ENCODE peak calls at places on chromosomes 3 and 15, in nine cellular contexts. B, T, U, D, I, P, A, H and R are unnamed samples. For H3K4me1, the result is how much of the 10 kb centered on the place peaks cover.

GRCh38 chr15:72614810-72615532 is 39.5 kb upstream of the GOLGA6B start:
- DNase-seq in B (no peak), T (no peak), U (no peak), D (no peak), I (no peak), P (no peak), A (no peak), H (no peak), R (no peak)

GRCh38 chr3:5360453-5360852 is 172.9 kb downstream of the EDEM1 start:
- DNase-seq in B (no peak), T (no peak), U (no peak), D (no peak), I (no peak), P (no peak), A (no peak), H (no peak), R (no peak)

GRCh38 chr3:73108750-73109149 is 47.3 kb downstream of the EBLN2 start:
- DNase-seq in B (no peak), T (no peak), U (no peak), D (no peak), I (no peak), P (no peak), A (no peak), H (no peak), R (no peak)

GRCh38 chr3:195551381-195551978 is 8.4 kb upstream of the PPP1R2 start:
- DNase-seq in B (no peak), T (peak), U (no peak), D (no peak), I (no peak), P (no peak), A (no peak), H (no peak), R (no peak)

GRCh38 chr15:52306270-52306669 is 10.7 kb upstream of the MYO5C start:
- DNase-seq in B (no peak), T (no peak), U (peak), D (no peak), I (no peak), P (no peak), A (peak), H (no peak), R (no peak)

GRCh38 chr3:16069149-16069922 is 105.1 kb upstream of the GALNT15 start:
- DNase-seq in B (peak), T (no peak), U (peak), D (no peak), I (no peak), P (no peak), A (peak), H (no peak), R (no peak)

GRCh38 chr3:48013288-48013980 is 2.8 kb downstream of the MAP4 start:
- DNase-seq in B (peak), T (no peak), U (peak), D (peak), I (no peak), P (peak), A (peak), H (no peak), R (peak)

GRCh38 chr3:173825731-173826130 is 428.2 kb downstream of the NLGN1 start:
- DNase-seq in B (no peak), T (no peak), U (no peak), D (no peak), I (no peak), P (no peak), A (peak), H (no peak), R (no peak)

GRCh38 chr3:183085634-183086390 is 13.5 kb downstream of the MCCC1 start:
- DNase-seq in B (peak), T (no peak), U (no peak), D (no peak), I (no peak), P (no peak), A (peak), H (no peak), R (peak)

GRCh38 chr3:127038476-127038875 is 55.6 kb downstream of the PLXNA1 start:
- DNase-seq in B (no peak), T (no peak), U (no peak), D (no peak), I (no peak), P (no peak), A (no peak), H (peak), R (no peak)

GRCh38 chr3:133763797-133764734 is 17.9 kb downstream of the TF start:
- DNase-seq in B (peak), T (no peak), U (peak), D (no peak), I (no peak), P (no peak), A (no peak), H (no peak), R (peak)

GRCh38 chr3:61381745-61382392 is 130.6 kb upstream of the FHIT start:
- DNase-seq in B (peak), T (no peak), U (peak), D (peak), I (peak), P (no peak), A (peak), H (no peak), R (peak)

GRCh38 chr15:79743032-79743431 is 153.8 kb downstream of the MTHFS start:
- DNase-seq in B (no peak), T (no peak), U (no peak), D (no peak), I (no peak), P (no peak), A (no peak), H (no peak), R (no peak)

GRCh38 chr15:33125883-33126535 is 68.5 kb downstream of the FMN1 start:
- DNase-seq in B (no peak), T (no peak), U (no peak), D (no peak), I (peak), P (no peak), A (no peak), H (no peak), R (peak)

DNA sequence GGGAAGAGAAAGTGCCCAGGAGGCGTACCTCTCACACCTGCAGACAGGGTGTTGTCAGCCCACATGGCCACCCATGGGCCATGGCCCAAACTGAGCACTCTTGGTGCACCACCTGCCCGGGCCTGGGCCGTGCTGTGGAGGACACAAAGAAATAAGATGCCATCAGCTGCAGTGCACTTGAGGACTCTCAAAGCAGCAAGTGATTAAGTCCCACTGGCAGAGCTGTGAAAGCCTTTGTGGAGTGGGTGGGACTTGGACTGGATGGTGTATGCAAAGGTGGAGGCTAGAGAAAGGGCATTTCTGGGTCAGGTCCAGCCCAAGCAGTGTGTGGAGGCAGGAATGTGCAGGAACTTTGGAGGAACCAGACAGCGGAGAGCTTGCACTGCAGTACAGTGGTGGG is 122.3 kb downstream of the MEGF11 start:
- DNase-seq in B (no peak), T (no peak), U (no peak), D (no peak), I (no peak), P (peak), A (no peak), H (no peak), R (no peak)
- H3K4me1 ChIP-seq in B (under half), T (under half), U (under half), D (under half), I (under half), P (under half), A (under half), H (under half), R (under half)

GRCh38 chr15:92059036-92059970 is 205.8 kb downstream of the SLCO3A1 start:
- DNase-seq in B (no peak), T (peak), U (no peak), D (no peak), I (no peak), P (no peak), A (no peak), H (no peak), R (no peak)
- H3K4me3 ChIP-seq in B (no peak), T (no peak), U (no peak), D (no peak), I (no peak), P (no peak), A (no peak), H (no peak), R (no peak)

DNA sequence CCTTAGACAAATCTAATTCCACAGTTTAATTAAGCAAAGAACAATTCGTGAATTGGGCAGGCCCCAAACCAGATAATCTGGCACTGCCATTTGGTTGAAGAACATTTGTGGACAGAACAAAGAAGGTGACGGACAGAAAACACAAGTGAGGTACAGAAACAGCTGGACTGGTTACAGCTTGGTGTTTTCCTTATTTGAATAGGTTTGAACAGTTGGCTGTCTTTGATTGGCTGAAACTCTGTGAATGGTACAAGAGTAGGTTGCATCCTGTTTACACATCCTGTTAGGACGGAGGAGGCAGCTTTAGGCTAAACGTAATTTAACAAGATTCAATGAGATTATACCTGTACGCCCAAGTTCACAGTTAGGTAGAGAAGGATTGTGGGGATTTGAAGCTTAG is 114.4 kb downstream of the LPP start:
- DNase-seq in B (no peak), T (no peak), U (no peak), D (no peak), I (no peak), P (no peak), A (no peak), H (no peak), R (no peak)
- H3K27ac ChIP-seq in B (peak), T (peak), U (peak), D (no peak), I (no peak), P (no peak), A (peak), H (no peak), R (no peak)

GRCh38 chr3:43287514-43287913 is 1.2 kb downstream of the SNRK start:
- DNase-seq in B (no peak), T (no peak), U (no peak), D (no peak), I (no peak), P (no peak), A (peak), H (no peak), R (peak)

GRCh38 chr3:43288366-43288765 is 2.0 kb downstream of the SNRK start:
- DNase-seq in B (no peak), T (no peak), U (peak), D (no peak), I (peak), P (no peak), A (peak), H (no peak), R (peak)

GRCh38 chr3:43289401-43289800 is 3.1 kb downstream of the SNRK start:
- DNase-seq in B (no peak), T (no peak), U (no peak), D (no peak), I (no peak), P (no peak), A (no peak), H (no peak), R (no peak)

GRCh38 chr3:43286886-43287301 is 554 bp downstream of the SNRK start:
- DNase-seq in B (peak), T (no peak), U (peak), D (no peak), I (peak), P (no peak), A (no peak), H (no peak), R (peak)

GRCh38 chr3:43288850-43289249 is 2.5 kb downstream of the SNRK start:
- DNase-seq in B (no peak), T (no peak), U (no peak), D (no peak), I (no peak), P (no peak), A (no peak), H (no peak), R (no peak)
- H3K4me1 ChIP-seq in B (under half), T (half or more), U (under half), D (under half), I (half or more), P (half or more), A (under half), H (under half), R (under half)

DNA sequence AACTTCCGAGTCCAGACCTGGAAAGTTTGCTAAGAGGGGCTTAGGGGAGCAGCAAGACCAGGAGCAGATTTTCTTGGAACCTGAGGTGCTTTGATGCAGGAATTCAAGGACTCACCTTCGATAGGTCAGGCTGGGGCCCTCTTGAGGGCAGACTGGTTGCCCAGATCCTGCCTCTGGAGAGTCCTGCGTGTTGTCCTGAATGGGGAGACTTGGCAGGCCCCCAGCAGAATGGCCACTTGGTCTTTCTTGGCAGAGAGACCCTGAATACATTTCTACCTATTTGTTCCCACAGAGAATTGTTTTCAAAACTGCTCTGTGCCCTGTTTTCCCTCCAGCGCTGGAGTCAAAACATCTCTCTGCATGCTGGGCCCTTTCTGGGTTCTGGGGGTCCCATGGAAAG is 4.2 kb downstream of the KLF13 start:
- DNase-seq in B (no peak), T (peak), U (no peak), D (no peak), I (no peak), P (peak), A (no peak), H (no peak), R (no peak)
- H3K4me3 ChIP-seq in B (no peak), T (peak), U (no peak), D (no peak), I (peak), P (no peak), A (no peak), H (no peak), R (no peak)

DNA sequence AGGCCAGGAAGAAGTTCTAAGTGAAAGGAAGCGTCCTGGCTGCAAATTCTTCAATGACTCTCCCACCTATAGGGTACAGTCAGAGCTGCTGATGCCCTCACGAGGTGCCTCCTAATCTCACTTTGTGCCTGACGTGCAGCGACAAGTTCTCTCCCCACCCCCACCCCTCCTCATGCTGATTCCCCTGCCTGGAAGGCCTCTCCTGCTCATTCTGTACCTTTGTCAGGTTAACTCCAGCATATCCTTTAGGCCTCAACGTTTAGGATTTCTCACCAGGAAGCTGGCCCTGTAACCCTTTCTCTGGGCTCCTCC is 25.0 kb downstream of the SLC12A8 start:
- DNase-seq in B (no peak), T (no peak), U (no peak), D (no peak), I (no peak), P (no peak), A (no peak), H (no peak), R (no peak)
- H3K27ac ChIP-seq in B (no peak), T (no peak), U (no peak), D (no peak), I (no peak), P (no peak), A (no peak), H (no peak), R (no peak)